ENCODE peak calls at places on chromosomes 2 and 18, in ten cellular contexts. F is ELR, B is GM18507, P is NCI-H1694, S is HTR-8/SVneo, D is T-cell, Q is OCI-LY7, M is Right ventricle myocardium inferior, E is mesendoderm, N is left lung. H is an unnamed sample.

GRCh38 chr2:175726213-175726612 is 275.9 kb downstream of the LNPK start:
- DNase-seq in F (peak; percentile 83), B (no peak), P (no peak), S (no peak), D (no peak), Q (no peak), M (no peak), E (no peak), N (no peak), H (no peak)

GRCh38 chr2:199458017-199458805 is 472 bp upstream of the SATB2 start:
- DNase-seq in F (peak; percentile 69), B (no peak), P (peak; percentile 36), S (no peak), D (no peak), Q (peak; percentile 83), M (peak; percentile 67), E (peak; percentile 75), N (peak; percentile 82), H (no peak)

GRCh38 chr2:20884829-20885228 is 61.9 kb upstream of the LDAH start:
- DNase-seq in F (no peak), B (no peak), P (no peak), S (no peak), D (no peak), Q (no peak), M (no peak), E (no peak), N (no peak), H (no peak)

GRCh38 chr2:12715258-12715865 is 1.4 kb upstream of the TRIB2 start:
- DNase-seq in F (no peak), B (no peak), P (no peak), S (no peak), D (no peak), Q (no peak), M (no peak), E (peak; percentile 4), N (no peak), H (no peak)

GRCh38 chr2:8306530-8307351 is 375.1 kb upstream of the ID2 start:
- DNase-seq in F (peak; percentile 18), B (no peak), P (no peak), S (no peak), D (no peak), Q (no peak), M (no peak), E (no peak), N (no peak), H (no peak)

GRCh38 chr2:96354492-96354891 is 18.9 kb downstream of the NCAPH start:
- DNase-seq in F (no peak), B (no peak), P (no peak), S (no peak), D (no peak), Q (no peak), M (no peak), E (peak; percentile 50), N (no peak), H (no peak)

GRCh38 chr2:133200684-133201421 is 367.4 kb downstream of the NCKAP5 start:
- DNase-seq in F (peak; percentile 97), B (no peak), P (no peak), S (peak; percentile 67), D (no peak), Q (no peak), M (no peak), E (peak; percentile 4), N (no peak), H (no peak)

GRCh38 chr18:10036479-10036878 is 122.7 kb downstream of the VAPA start:
- DNase-seq in F (peak; percentile 19), B (no peak), P (no peak), S (no peak), D (no peak), Q (no peak), M (no peak), E (no peak), N (no peak), H (no peak)

GRCh38 chr2:54502731-54503130 is 46.6 kb downstream of the SPTBN1 start:
- DNase-seq in F (no peak), B (no peak), P (no peak), S (no peak), D (no peak), Q (no peak), M (no peak), E (no peak), N (no peak), H (no peak)

GRCh38 chr2:79729532-79729931 is 216.7 kb downstream of the CTNNA2 start:
- DNase-seq in F (no peak), B (no peak), P (no peak), S (no peak), D (no peak), Q (no peak), M (no peak), E (peak; percentile 12), N (no peak), H (no peak)

GRCh38 chr2:194363878-194364277 is 1293.1 kb upstream of the SLC39A10 start:
- DNase-seq in F (no peak), B (no peak), P (peak; percentile 31), S (no peak), D (no peak), Q (no peak), M (no peak), E (no peak), N (no peak), H (no peak)

GRCh38 chr18:25278415-25278814 is 73.6 kb downstream of the ZNF521 start:
- DNase-seq in F (peak; percentile 3), B (no peak), P (no peak), S (no peak), D (no peak), Q (no peak), M (no peak), E (no peak), N (no peak), H (no peak)